ENCODE peak calls at places on chromosome 18, in ten cellular contexts. S is A549, J is lower leg skin, P is erythroblast, R is Peyer's patch, K is NB4, G is stomach, Z is transverse colon, D is uterus, I is suprapubic skin. T is an unnamed sample.

GRCh38 chr18:57981629-57982028 is 62.4 kb upstream of the NEDD4L start:
- DNase-seq in Z (no peak), G (no peak), I (no peak), P (no peak), K (no peak), D (no peak), S (no peak), J (no peak), R (no peak), T (no peak)

GRCh38 chr18:27414691-27415090 is 229.6 kb upstream of the CHST9 start:
- DNase-seq in K (no peak), J (no peak), G (no peak), D (no peak), Z (no peak), P (no peak), I (no peak), R (no peak), S (no peak), T (no peak)

GRCh38 chr18:48105317-48105716 is 174.9 kb upstream of the SMAD2 start:
- DNase-seq in I (no peak), Z (no peak), G (no peak), D (no peak), K (no peak), J (no peak), R (no peak), P (no peak), S (no peak), T (no peak)

GRCh38 chr18:57998461-57998860 is 45.6 kb upstream of the NEDD4L start:
- DNase-seq in J (no peak), P (no peak), I (no peak), R (no peak), Z (no peak), G (no peak), K (no peak), D (no peak), S (peak; percentile 31), T (no peak)

GRCh38 chr18:42412896-42413295 is 457.9 kb downstream of the PIK3C3 start:
- DNase-seq in I (no peak), D (no peak), J (no peak), Z (no peak), R (no peak), K (no peak), S (peak; percentile 1), G (no peak), P (no peak), T (no peak)

GRCh38 chr18:24514439-24514838 is 54.0 kb downstream of the HRH4 start:
- DNase-seq in K (peak; percentile 49), G (no peak), R (no peak), Z (no peak), J (no peak), I (no peak), P (peak; percentile 55), S (peak; percentile 62), D (no peak), T (no peak)

GRCh38 chr18:78192044-78192443 is 787.6 kb upstream of the SALL3 start:
- DNase-seq in J (no peak), I (no peak), S (no peak), G (no peak), K (no peak), R (no peak), D (no peak), Z (no peak), P (no peak), T (no peak)

GRCh38 chr18:23311346-23312103 is 141.6 kb upstream of the RIOK3 start:
- DNase-seq in G (no peak), J (no peak), K (no peak), R (no peak), Z (no peak), P (no peak), D (peak; percentile 64), S (no peak), I (no peak), T (no peak)

GRCh38 chr18:61893971-61894750 is 1.4 kb upstream of the RNF152 start:
- DNase-seq in G (peak; percentile 89), I (peak; percentile 78), D (peak; percentile 89), R (peak; percentile 88), Z (peak; percentile 88), S (peak; percentile 14), K (peak; percentile 45), P (peak; percentile 74), J (peak; percentile 76), T (peak; percentile 87)

GRCh38 chr18:61894751-61895524 is 2.1 kb upstream of the RNF152 start:
- DNase-seq in P (no peak), Z (no peak), K (no peak), S (no peak), G (no peak), J (no peak), I (no peak), D (peak; percentile 36), R (no peak), T (peak; percentile 90)

GRCh38 chr18:61896118-61896517 is 3.3 kb upstream of the RNF152 start:
- DNase-seq in J (no peak), P (no peak), S (no peak), R (no peak), G (no peak), D (no peak), Z (no peak), K (no peak), I (no peak), T (peak; percentile 84)

GRCh38 chr18:61898576-61899205 is 5.9 kb upstream of the RNF152 start:
- DNase-seq in G (no peak), R (peak; percentile 89), S (no peak), K (no peak), D (no peak), J (no peak), I (no peak), Z (peak; percentile 74), P (no peak), T (no peak)

GRCh38 chr18:61896767-61897166 is 4.0 kb upstream of the RNF152 start:
- DNase-seq in J (peak; percentile 72), R (no peak), K (no peak), I (no peak), G (no peak), Z (peak; percentile 43), P (no peak), D (peak; percentile 82), S (no peak), T (peak; percentile 78)
- TF ChIP-seq POLR2A in J (no peak), R (no peak), K (no peak), I (no peak), G (no peak), Z (no peak), P (no peak), D (no peak), S (no peak), T (no peak)

GRCh38 chr18:3248062-3248669 is 565 bp downstream of the MYL12A start:
- DNase-seq in I (no peak), G (no peak), D (no peak), K (peak; percentile 65), R (no peak), J (no peak), S (no peak), P (peak; percentile 71), Z (peak; percentile 40), T (no peak)

GRCh38 chr18:3247243-3248061 is at the start of gene MYL12A:
- DNase-seq in G (peak; percentile 98), J (peak; percentile 96), S (peak; percentile 98), R (peak; percentile 99), Z (peak; percentile 98), I (peak; percentile 98), K (peak; percentile 99), P (peak; percentile 98), D (peak; percentile 97), T (peak; percentile 98)

GRCh38 chr18:3250237-3251107 is 2.9 kb downstream of the MYL12A start:
- DNase-seq in S (no peak), K (no peak), I (no peak), P (no peak), R (no peak), D (no peak), J (no peak), G (no peak), Z (no peak), T (no peak)

GRCh38 chr18:3246636-3247242 is 862 bp upstream of the MYL12A start:
- DNase-seq in G (no peak), R (peak; percentile 62), K (no peak), D (peak; percentile 28), I (peak; percentile 75), S (no peak), P (peak; percentile 95), Z (peak; percentile 38), J (peak; percentile 60), T (no peak)

GRCh38 chr18:3248670-3249359 is 1.2 kb downstream of the MYL12A start:
- DNase-seq in D (no peak), G (no peak), J (peak; percentile 42), S (peak; percentile 70), P (peak; percentile 74), I (no peak), R (peak; percentile 73), Z (peak; percentile 57), K (peak; percentile 71), T (no peak)
- TF ChIP-seq POLR2A in D (no peak), G (no peak), J (no peak), S (no peak), P (no peak), I (no peak), R (peak; percentile 81), Z (peak; percentile 58), K (no peak), T (no peak)

GRCh38 chr18:35376393-35376741 is 770 bp downstream of the ZNF396 start:
- DNase-seq in R (peak; percentile 62), P (peak; percentile 44), Z (peak; percentile 51), I (no peak), K (peak; percentile 74), S (no peak), G (peak; percentile 50), D (no peak), J (no peak), T (peak; percentile 86)

GRCh38 chr18:35371412-35372195 is 5.5 kb downstream of the ZNF396 start:
- DNase-seq in R (no peak), P (no peak), K (no peak), Z (no peak), S (no peak), D (no peak), I (no peak), G (no peak), J (no peak), T (no peak)

GRCh38 chr18:35379421-35379820 is 2.3 kb upstream of the ZNF396 start:
- DNase-seq in I (no peak), G (no peak), D (no peak), K (no peak), J (no peak), P (no peak), S (peak; percentile 20), Z (no peak), R (no peak), T (no peak)

GRCh38 chr18:35378206-35378795 is 1.2 kb upstream of the ZNF396 start:
- DNase-seq in J (no peak), R (no peak), S (no peak), D (no peak), K (peak; percentile 15), Z (no peak), I (no peak), P (no peak), G (no peak), T (no peak)

GRCh38 chr18:35376742-35377695 is at the start of gene ZNF396:
- DNase-seq in K (peak; percentile 71), G (peak; percentile 86), D (peak; percentile 77), R (peak; percentile 91), Z (peak; percentile 89), I (peak; percentile 93), P (peak; percentile 84), S (peak; percentile 71), J (peak; percentile 70), T (peak; percentile 93)
- TF ChIP-seq POLR2A in K (no peak), G (no peak), D (no peak), R (no peak), Z (peak; percentile 45), I (no peak), P (peak; percentile 34), S (peak; percentile 8), J (no peak), T (no peak)

GRCh38 chr18:12283256-12283655 is 24.8 kb upstream of the TUBB6 start:
- DNase-seq in J (no peak), I (no peak), Z (no peak), S (peak; percentile 27), D (no peak), G (no peak), R (no peak), K (peak; percentile 18), P (peak; percentile 67), T (no peak)

GRCh38 chr18:12281861-12282260 is 26.2 kb upstream of the TUBB6 start:
- DNase-seq in R (no peak), I (no peak), D (no peak), S (no peak), K (no peak), G (no peak), J (no peak), P (no peak), Z (no peak), T (no peak)

GRCh38 chr18:12283666-12284065 is 24.4 kb upstream of the TUBB6 start:
- DNase-seq in S (no peak), P (peak; percentile 69), J (no peak), R (no peak), K (no peak), Z (no peak), I (no peak), G (no peak), D (no peak), T (no peak)

GRCh38 chr18:12279781-12280531 is 25.8 kb downstream of the CIDEA start:
- DNase-seq in S (no peak), I (no peak), J (no peak), R (no peak), D (no peak), Z (no peak), P (no peak), G (no peak), K (no peak), T (no peak)

DNA sequence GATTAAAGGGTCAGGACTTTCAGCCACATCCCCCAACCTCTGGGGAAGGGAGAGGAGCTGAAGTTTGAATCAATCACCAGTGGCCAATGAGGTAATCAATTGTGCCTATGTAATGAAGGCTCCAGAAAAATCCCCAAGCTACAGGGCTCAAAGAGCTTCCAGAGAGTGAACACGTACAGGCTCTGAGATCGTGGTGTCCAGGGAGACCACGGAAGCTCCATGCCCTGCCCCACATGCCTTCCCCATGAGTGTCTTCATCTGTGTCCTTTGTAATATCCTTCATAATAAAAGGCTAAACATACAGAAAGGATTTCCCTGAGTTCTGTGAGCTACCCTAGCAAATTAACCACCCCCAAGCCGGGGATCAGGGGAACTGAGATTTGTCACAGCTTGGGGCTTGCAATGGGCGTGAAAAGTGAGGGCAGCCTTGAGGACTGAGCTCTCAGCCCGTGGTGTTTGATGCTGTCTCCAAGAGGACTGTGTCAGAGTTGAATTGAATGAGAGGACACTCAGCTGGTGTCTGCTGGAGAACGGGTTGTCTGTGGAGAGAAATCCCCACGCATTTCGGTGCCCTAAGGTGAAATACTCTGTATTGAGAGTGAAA is 25.5 kb upstream of the TUBB6 start:
- DNase-seq in R (no peak), G (no peak), Z (no peak), J (no peak), S (peak; percentile 11), I (no peak), D (no peak), P (no peak), K (no peak), T (no peak)
- TF ChIP-seq POLR2A in R (no peak), G (no peak), Z (no peak), J (no peak), S (no peak), I (no peak), D (no peak), P (no peak), K (no peak), T (no peak)